ENCODE peak calls at places on chromosomes 3 and 15, in ten cellular contexts. One of them, this sample, is unnamed.

GRCh38 chr3:64187065-64187959 is 38.0 kb downstream of the PRICKLE2 start:
- DNase-seq in skeletal muscle cell: peak; percentile 95
- DNase-seq in naive B cell: no peak
- DNase-seq in iPS-NIHi11: peak; percentile 37
- DNase-seq in activated naive CD8-positive, alpha-beta T cell treated with anti-CD3 and anti-CD28 coated beads, Interleukin-2, amount 50 U/mL, for 24 hours: no peak
- DNase-seq in MV-4-11: peak; percentile 13
- DNase-seq in aorta: peak; percentile 84
- DNase-seq in ureter: peak; percentile 72
- DNase-seq in kidney epithelial cell: peak; percentile 98
- DNase-seq in left cardiac atrium: peak; percentile 71
- DNase-seq in this sample: peak; percentile 70

GRCh38 chr3:64203216-64203615 is 22.1 kb downstream of the PRICKLE2 start:
- DNase-seq in skeletal muscle cell: no peak
- DNase-seq in naive B cell: no peak
- DNase-seq in iPS-NIHi11: no peak
- DNase-seq in activated naive CD8-positive, alpha-beta T cell treated with anti-CD3 and anti-CD28 coated beads, Interleukin-2, amount 50 U/mL, for 24 hours: no peak
- DNase-seq in MV-4-11: no peak
- DNase-seq in aorta: no peak
- DNase-seq in ureter: no peak
- DNase-seq in kidney epithelial cell: no peak
- DNase-seq in left cardiac atrium: no peak
- DNase-seq in this sample: no peak

GRCh38 chr15:90839187-90840071 is 29.0 kb upstream of the FURIN start:
- DNase-seq in skeletal muscle cell: peak; percentile 16
- DNase-seq in naive B cell: peak; percentile 66
- DNase-seq in iPS-NIHi11: peak; percentile 79
- DNase-seq in activated naive CD8-positive, alpha-beta T cell treated with anti-CD3 and anti-CD28 coated beads, Interleukin-2, amount 50 U/mL, for 24 hours: peak; percentile 46
- DNase-seq in MV-4-11: peak; percentile 88
- DNase-seq in aorta: no peak
- DNase-seq in ureter: peak; percentile 66
- DNase-seq in kidney epithelial cell: no peak
- DNase-seq in left cardiac atrium: peak; percentile 40
- DNase-seq in this sample: no peak

GRCh38 chr15:91252756-91253155 is 152.7 kb downstream of the SV2B start:
- DNase-seq in skeletal muscle cell: no peak
- DNase-seq in naive B cell: no peak
- DNase-seq in iPS-NIHi11: no peak
- DNase-seq in activated naive CD8-positive, alpha-beta T cell treated with anti-CD3 and anti-CD28 coated beads, Interleukin-2, amount 50 U/mL, for 24 hours: no peak
- DNase-seq in MV-4-11: no peak
- DNase-seq in aorta: no peak
- DNase-seq in ureter: no peak
- DNase-seq in kidney epithelial cell: no peak
- DNase-seq in left cardiac atrium: no peak
- DNase-seq in this sample: no peak

GRCh38 chr15:89203705-89204273 is 17.6 kb downstream of the RLBP1 start:
- DNase-seq in skeletal muscle cell: no peak
- DNase-seq in naive B cell: no peak
- DNase-seq in iPS-NIHi11: no peak
- DNase-seq in activated naive CD8-positive, alpha-beta T cell treated with anti-CD3 and anti-CD28 coated beads, Interleukin-2, amount 50 U/mL, for 24 hours: peak; percentile 34
- DNase-seq in MV-4-11: no peak
- DNase-seq in aorta: no peak
- DNase-seq in ureter: no peak
- DNase-seq in kidney epithelial cell: no peak
- DNase-seq in left cardiac atrium: no peak
- DNase-seq in this sample: no peak

GRCh38 chr3:38649500-38650247 is at the start of gene SCN5A:
- DNase-seq in skeletal muscle cell: no peak
- DNase-seq in naive B cell: no peak
- DNase-seq in iPS-NIHi11: peak; percentile 97
- DNase-seq in activated naive CD8-positive, alpha-beta T cell treated with anti-CD3 and anti-CD28 coated beads, Interleukin-2, amount 50 U/mL, for 24 hours: peak; percentile 54
- DNase-seq in MV-4-11: no peak
- DNase-seq in aorta: peak; percentile 80
- DNase-seq in ureter: no peak
- DNase-seq in kidney epithelial cell: no peak
- DNase-seq in left cardiac atrium: peak; percentile 67
- DNase-seq in this sample: peak; percentile 13

GRCh38 chr3:195154111-195154791 is 116.7 kb downstream of the XXYLT1 start:
- DNase-seq in skeletal muscle cell: no peak
- DNase-seq in naive B cell: no peak
- DNase-seq in iPS-NIHi11: no peak
- DNase-seq in activated naive CD8-positive, alpha-beta T cell treated with anti-CD3 and anti-CD28 coated beads, Interleukin-2, amount 50 U/mL, for 24 hours: no peak
- DNase-seq in MV-4-11: peak; percentile 34
- DNase-seq in aorta: no peak
- DNase-seq in ureter: no peak
- DNase-seq in kidney epithelial cell: no peak
- DNase-seq in left cardiac atrium: no peak
- DNase-seq in this sample: no peak

GRCh38 chr3:168094877-168095610 is 680 bp downstream of the GOLIM4 start:
- DNase-seq in skeletal muscle cell: no peak
- DNase-seq in naive B cell: peak; percentile 67
- DNase-seq in iPS-NIHi11: no peak
- DNase-seq in activated naive CD8-positive, alpha-beta T cell treated with anti-CD3 and anti-CD28 coated beads, Interleukin-2, amount 50 U/mL, for 24 hours: peak; percentile 52
- DNase-seq in MV-4-11: peak; percentile 63
- DNase-seq in aorta: peak; percentile 90
- DNase-seq in ureter: peak; percentile 54
- DNase-seq in kidney epithelial cell: no peak
- DNase-seq in left cardiac atrium: peak; percentile 76
- DNase-seq in this sample: peak; percentile 67

GRCh38 chr3:121431717-121432517 is 113.9 kb downstream of the POLQ start:
- DNase-seq in skeletal muscle cell: peak; percentile 23
- DNase-seq in naive B cell: peak; percentile 18
- DNase-seq in iPS-NIHi11: no peak
- DNase-seq in activated naive CD8-positive, alpha-beta T cell treated with anti-CD3 and anti-CD28 coated beads, Interleukin-2, amount 50 U/mL, for 24 hours: peak; percentile 7
- DNase-seq in MV-4-11: peak; percentile 22
- DNase-seq in aorta: no peak
- DNase-seq in ureter: no peak
- DNase-seq in kidney epithelial cell: peak; percentile 52
- DNase-seq in left cardiac atrium: no peak
- DNase-seq in this sample: peak; percentile 43

GRCh38 chr3:18890459-18890858 is 257.9 kb upstream of the KCNH8 start:
- DNase-seq in skeletal muscle cell: no peak
- DNase-seq in naive B cell: no peak
- DNase-seq in iPS-NIHi11: no peak
- DNase-seq in activated naive CD8-positive, alpha-beta T cell treated with anti-CD3 and anti-CD28 coated beads, Interleukin-2, amount 50 U/mL, for 24 hours: no peak
- DNase-seq in MV-4-11: no peak
- DNase-seq in aorta: no peak
- DNase-seq in ureter: no peak
- DNase-seq in kidney epithelial cell: no peak
- DNase-seq in left cardiac atrium: no peak
- DNase-seq in this sample: no peak